ENCODE peak calls at places on chromosomes 5 and 9, in seven cellular contexts. M is RWPE2; J is coronary artery; I is mucosa of descending colon; V is PC-9; D is CD8-positive, alpha-beta T cell; A is tibial artery. F is an unnamed sample.

GRCh38 chr5:73405691-73406090 is 42.9 kb downstream of the FOXD1 start:
- DNase-seq in M (no peak), J (no peak), I (no peak), V (no peak), D (no peak), A (no peak), F (no peak)

GRCh38 chr9:7209990-7210389 is 452.2 kb downstream of the KDM4C start:
- DNase-seq in M (no peak), J (no peak), I (no peak), V (no peak), D (no peak), A (no peak), F (no peak)

GRCh38 chr9:127142931-127143464 is 20.6 kb upstream of the ANGPTL2 start:
- DNase-seq in M (no peak), J (no peak), I (no peak), V (no peak), D (no peak), A (no peak), F (no peak)

GRCh38 chr5:2753452-2754409 is 2.3 kb upstream of the IRX2 start:
- DNase-seq in M (no peak), J (no peak), I (no peak), V (no peak), D (no peak), A (no peak), F (no peak)

GRCh38 chr5:151139646-151140045 is 17.9 kb downstream of the ANXA6 start:
- DNase-seq in M (no peak), J (no peak), I (no peak), V (no peak), D (no peak), A (no peak), F (no peak)

GRCh38 chr9:110583237-110583636 is 3.7 kb upstream of the SVEP1 start:
- DNase-seq in M (no peak), J (no peak), I (no peak), V (no peak), D (no peak), A (no peak), F (no peak)

GRCh38 chr5:116740771-116741170 is 166.1 kb upstream of the SEMA6A start:
- DNase-seq in M (no peak), J (no peak), I (no peak), V (no peak), D (no peak), A (no peak), F (no peak)

GRCh38 chr5:73596705-73597328 is 29.2 kb upstream of the ARHGEF28 start:
- DNase-seq in M (no peak), J (no peak), I (no peak), V (no peak), D (no peak), A (no peak), F (peak)

GRCh38 chr5:132253452-132254320 is 3.8 kb upstream of the PDLIM4 start:
- DNase-seq in M (peak), J (peak), I (no peak), V (no peak), D (no peak), A (no peak), F (no peak)

GRCh38 chr5:145981612-145982571 is 45.5 kb downstream of the SH3RF2 start:
- DNase-seq in M (no peak), J (no peak), I (no peak), V (peak), D (no peak), A (no peak), F (no peak)

GRCh38 chr5:1827410-1828397 is 26.5 kb downstream of the NDUFS6 start:
- DNase-seq in M (peak), J (peak), I (peak), V (no peak), D (peak), A (no peak), F (no peak)

GRCh38 chr5:3321923-3322322 is 273.7 kb upstream of the IRX1 start:
- DNase-seq in M (no peak), J (no peak), I (no peak), V (no peak), D (no peak), A (no peak), F (no peak)

GRCh38 chr5:38997579-38997978 is 76.6 kb downstream of the RICTOR start:
- DNase-seq in M (no peak), J (no peak), I (no peak), V (no peak), D (no peak), A (no peak), F (no peak)
- H3K4me3 ChIP-seq in M (no peak), J (no peak), I (no peak), V (no peak), D (no peak), A (no peak), F (no peak)

GRCh38 chr5:135989686-135990085 is 34.9 kb upstream of the LECT2 start:
- DNase-seq in M (no peak), J (no peak), I (no peak), V (no peak), D (no peak), A (no peak), F (no peak)
- TF ChIP-seq CTCF in M (no peak), J (no peak), I (no peak), V (no peak), D (no peak), A (no peak), F (no peak)

GRCh38 chr5:6732634-6733410 is 19.6 kb downstream of the TENT4A start:
- DNase-seq in M (peak), J (no peak), I (no peak), V (no peak), D (no peak), A (no peak), F (peak)
- H3K4me3 ChIP-seq in M (no peak), J (peak), I (no peak), V (no peak), D (no peak), A (no peak), F (peak)

DNA sequence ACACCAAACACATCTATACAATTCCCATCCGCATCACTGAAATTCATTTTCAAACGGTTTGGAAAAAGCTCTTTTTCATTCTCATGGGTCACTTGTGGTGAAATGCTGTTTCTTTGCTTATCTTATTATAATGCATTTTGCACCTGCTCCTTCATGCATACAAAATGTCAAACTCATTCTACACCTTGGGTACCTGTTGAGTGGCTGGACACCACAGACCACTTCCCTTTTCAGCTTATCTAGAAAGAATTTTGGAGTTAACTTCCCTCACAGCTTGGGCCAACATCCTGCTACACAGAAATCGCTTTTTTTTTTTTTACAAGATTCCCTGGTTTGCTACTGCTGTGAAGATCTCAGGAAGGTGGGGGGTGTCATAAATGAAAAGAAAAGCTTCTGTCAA is 2.7 kb downstream of the REXO4 start:
- DNase-seq in M (no peak), J (no peak), I (no peak), V (no peak), D (no peak), A (no peak), F (no peak)
- TF ChIP-seq CTCF in M (no peak), J (no peak), I (no peak), V (no peak), D (no peak), A (no peak), F (no peak)

GRCh38 chr5:110757118-110757729 is 18.4 kb downstream of the SLC25A46 start:
- DNase-seq in M (no peak), J (no peak), I (no peak), V (peak), D (peak), A (no peak), F (peak)

GRCh38 chr5:110751902-110752762 is 13.3 kb downstream of the SLC25A46 start:
- DNase-seq in M (no peak), J (no peak), I (no peak), V (no peak), D (peak), A (no peak), F (peak)

GRCh38 chr5:110753620-110754019 is 14.8 kb downstream of the SLC25A46 start:
- DNase-seq in M (no peak), J (no peak), I (no peak), V (no peak), D (no peak), A (no peak), F (no peak)

GRCh38 chr5:110754181-110754580 is 15.4 kb downstream of the SLC25A46 start:
- DNase-seq in M (no peak), J (no peak), I (no peak), V (no peak), D (no peak), A (no peak), F (no peak)

DNA sequence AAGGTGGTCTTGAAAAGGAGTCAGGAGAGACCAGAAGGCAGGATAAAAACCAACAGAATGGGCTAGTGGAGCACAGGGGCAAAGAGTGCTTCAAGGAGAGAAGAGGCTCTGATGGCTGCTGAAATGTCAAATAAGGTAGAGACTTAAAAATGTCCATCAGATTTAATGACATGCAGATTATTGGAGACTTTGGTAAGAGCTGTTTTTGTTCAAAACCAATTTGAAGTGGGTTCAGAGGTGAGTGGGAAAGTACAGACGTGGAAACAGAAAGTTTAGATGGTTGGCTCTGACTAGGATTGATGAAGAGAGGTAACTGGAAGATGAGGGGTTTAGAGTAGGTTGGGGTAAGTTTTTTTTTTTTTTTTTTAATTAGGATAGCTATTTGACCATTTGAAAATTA is 14.1 kb downstream of the SLC25A46 start:
- DNase-seq in M (no peak), J (no peak), I (no peak), V (no peak), D (no peak), A (no peak), F (no peak)
- H3K4me3 ChIP-seq in M (no peak), J (no peak), I (no peak), V (no peak), D (no peak), A (no peak), F (no peak)

GRCh38 chr5:133331866-133332731 is 280.2 kb downstream of the FSTL4 start:
- DNase-seq in M (no peak), J (no peak), I (no peak), V (no peak), D (no peak), A (no peak), F (no peak)
- TF ChIP-seq CTCF in M (no peak), J (no peak), I (no peak), V (no peak), D (no peak), A (no peak), F (no peak)

GRCh38 chr9:121734465-121734864 is 83.0 kb downstream of the DAB2IP start:
- DNase-seq in M (no peak), J (no peak), I (no peak), V (no peak), D (no peak), A (no peak), F (peak)

GRCh38 chr9:121736147-121736721 is 84.8 kb downstream of the DAB2IP start:
- DNase-seq in M (no peak), J (no peak), I (peak), V (peak), D (no peak), A (peak), F (peak)

GRCh38 chr9:121735065-121735791 is 83.8 kb downstream of the DAB2IP start:
- DNase-seq in M (no peak), J (no peak), I (peak), V (peak), D (no peak), A (no peak), F (peak)

GRCh38 chr9:121736964-121737462 is 85.6 kb downstream of the DAB2IP start:
- DNase-seq in M (no peak), J (no peak), I (peak), V (peak), D (no peak), A (peak), F (no peak)

DNA sequence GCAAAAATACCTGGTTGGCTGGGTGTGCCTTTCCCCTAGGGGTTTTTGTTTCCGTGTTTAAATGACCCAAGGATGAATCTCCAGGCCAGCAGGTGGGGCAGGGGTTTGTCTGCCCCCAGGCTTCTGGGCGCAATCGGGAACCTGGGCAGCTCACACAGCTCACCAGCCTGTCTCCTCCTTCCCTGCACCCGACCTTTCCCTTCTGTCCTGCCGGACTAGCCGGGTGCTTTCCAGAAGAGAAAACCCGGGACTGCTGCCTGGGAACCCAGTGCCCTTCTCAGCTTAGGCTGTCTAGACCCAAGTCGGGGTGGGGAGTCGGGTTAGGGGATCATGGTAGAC is 84.3 kb downstream of the DAB2IP start:
- DNase-seq in M (no peak), J (no peak), I (peak), V (peak), D (no peak), A (no peak), F (no peak)
- H3K4me3 ChIP-seq in M (peak), J (peak), I (no peak), V (peak), D (no peak), A (peak), F (peak)

GRCh38 chr5:16844952-16845351 is 91.1 kb downstream of the MYO10 start:
- DNase-seq in M (no peak), J (no peak), I (no peak), V (no peak), D (no peak), A (no peak), F (no peak)
- TF ChIP-seq CTCF in M (peak), J (no peak), I (no peak), V (peak), D (no peak), A (no peak), F (peak)

DNA sequence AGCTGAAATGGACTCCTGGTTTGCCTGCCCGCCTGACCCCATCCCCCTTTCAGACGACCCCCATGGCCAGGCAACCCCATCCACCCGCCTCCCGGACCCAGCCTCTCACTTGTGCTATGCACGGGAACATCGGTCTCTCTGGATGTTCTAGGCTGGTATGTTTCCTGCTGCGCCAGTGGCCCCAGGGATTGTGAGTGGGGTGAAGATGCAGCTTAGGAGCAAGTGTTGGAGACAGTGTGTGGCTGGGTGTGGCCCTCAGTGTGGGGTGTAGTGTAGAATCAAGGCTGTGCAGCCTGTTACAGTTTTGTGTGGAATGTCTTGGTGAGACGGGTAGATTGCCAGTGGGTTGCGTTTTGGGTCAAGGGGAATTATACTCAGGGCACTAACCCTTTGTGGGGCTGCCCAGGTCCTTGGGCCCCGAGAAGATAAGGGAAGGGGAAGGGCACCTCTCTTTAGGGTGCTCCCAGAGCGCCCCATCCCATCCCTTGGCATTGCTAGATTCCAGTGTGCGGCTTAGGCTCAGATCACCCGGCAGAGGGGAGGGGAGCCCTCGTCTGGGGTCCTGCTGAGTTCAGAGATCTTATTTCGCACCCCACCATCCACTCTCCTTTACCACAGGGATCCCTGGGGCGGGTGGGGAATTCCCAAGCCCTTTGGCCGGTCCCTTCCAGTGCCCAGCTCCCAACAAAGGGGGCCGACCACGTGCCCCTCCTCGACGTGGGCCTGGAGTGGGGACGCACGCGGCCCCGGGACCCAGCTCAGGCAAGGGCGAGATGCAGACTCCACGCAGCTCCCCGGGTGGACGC is 4.6 kb downstream of the IER5L start:
- DNase-seq in M (no peak), J (peak), I (no peak), V (no peak), D (no peak), A (no peak), F (no peak)
- H3K4me3 ChIP-seq in M (peak), J (peak), I (no peak), V (peak), D (peak), A (peak), F (no peak)

F was measured in astrocyte of the spinal cord.